ENCODE peak calls at places on chromosomes 6 and 20, in five cellular contexts. R is cardiac muscle cell, W is fibroblast of the aortic adventitia, P is fibroblast of pulmonary artery, U is brain microvascular endothelial cell. S is an unnamed sample.
A peak's percentile ranks its signal among the peaks of the same experiment; 100 is the strongest.

GRCh38 chr6:41964201-41964887 is 22.7 kb upstream of the CCND3 start:
- DNase-seq in R (no peak), P (no peak), W (no peak), U (no peak), S (no peak)

GRCh38 chr6:53192590-53193232 is 44.1 kb upstream of the GCM1 start:
- DNase-seq in U (no peak), R (peak; percentile 13), W (no peak), P (peak; percentile 12), S (no peak)

GRCh38 chr6:2999005-2999620 is 581 bp upstream of the NQO2 start:
- DNase-seq in W (peak; percentile 66), P (peak; percentile 79), U (peak; percentile 79), R (peak; percentile 83), S (peak; percentile 96)

GRCh38 chr6:129253731-129254130 is 370.8 kb downstream of the LAMA2 start:
- DNase-seq in U (no peak), R (no peak), P (no peak), W (no peak), S (no peak)

GRCh38 chr6:160519603-160520042 is 144.5 kb downstream of the LPA start:
- DNase-seq in U (no peak), W (no peak), P (peak; percentile 79), R (no peak), S (no peak)

GRCh38 chr6:96156425-96156824 is 140.7 kb downstream of the FUT9 start:
- DNase-seq in W (no peak), U (no peak), P (no peak), R (no peak), S (no peak)

GRCh38 chr6:106702451-106703110 is 73.2 kb downstream of the QRSL1 start:
- DNase-seq in W (no peak), U (no peak), R (no peak), P (no peak), S (no peak)

GRCh38 chr6:44655368-44656342 is 268.1 kb downstream of the CDC5L start:
- DNase-seq in U (peak; percentile 54), W (peak; percentile 67), P (peak; percentile 83), R (peak; percentile 89), S (peak; percentile 77)

GRCh38 chr6:92521553-92521952 is 897.8 kb downstream of the EPHA7 start:
- DNase-seq in P (peak; percentile 10), R (no peak), U (no peak), W (no peak), S (no peak)

GRCh38 chr6:124193132-124193531 is 389.5 kb downstream of the NKAIN2 start:
- DNase-seq in P (no peak), W (no peak), R (no peak), U (no peak), S (no peak)

GRCh38 chr20:53547664-53548239 is 45.9 kb downstream of the ZNF217 start:
- DNase-seq in U (peak; percentile 48), R (peak; percentile 83), W (peak; percentile 81), P (peak; percentile 84), S (peak; percentile 74)

GRCh38 chr6:44073612-44074382 is 53.5 kb downstream of the MRPL14 start:
- DNase-seq in U (no peak), R (no peak), W (peak; percentile 58), P (peak; percentile 14), S (peak; percentile 57)

GRCh38 chr20:48945840-48946514 is 24.5 kb downstream of the ARFGEF2 start:
- DNase-seq in W (no peak), P (peak; percentile 24), U (no peak), R (no peak), S (peak; percentile 25)

GRCh38 chr20:33209789-33210188 is 7.4 kb upstream of the BPIFA3 start:
- DNase-seq in U (peak; percentile 11), R (peak; percentile 75), P (peak; percentile 66), W (peak; percentile 61), S (peak; percentile 49)

GRCh38 chr6:170162011-170162770 is 128.7 kb downstream of the DLL1 start:
- DNase-seq in P (no peak), R (no peak), W (no peak), U (no peak), S (no peak)

GRCh38 chr6:170160628-170161611 is 130.0 kb downstream of the DLL1 start:
- DNase-seq in P (no peak), R (no peak), U (no peak), W (no peak), S (no peak)

GRCh38 chr6:170159040-170159965 is 131.6 kb downstream of the DLL1 start:
- DNase-seq in U (no peak), R (no peak), P (no peak), W (no peak), S (no peak)

GRCh38 chr6:170158296-170159039 is 132.4 kb downstream of the DLL1 start:
- DNase-seq in R (no peak), U (no peak), P (no peak), W (no peak), S (no peak)

GRCh38 chr6:170160031-170160627 is 130.7 kb downstream of the DLL1 start:
- DNase-seq in R (no peak), U (no peak), W (no peak), P (no peak), S (no peak)
- H3K4me3 ChIP-seq in R (no peak overlapping the region), U (no peak overlapping the region), W (no peak overlapping the region), P (no peak overlapping the region), S (no peak overlapping the region)

GRCh38 chr20:37188787-37189186 is 9.4 kb upstream of the MROH8 start:
- DNase-seq in R (no peak), U (no peak), W (no peak), P (no peak), S (no peak)

GRCh38 chr20:37189617-37190016 is 10.3 kb upstream of the MROH8 start:
- DNase-seq in R (no peak), U (no peak), W (no peak), P (no peak), S (no peak)

GRCh38 chr20:37179671-37180524 is 550 bp upstream of the MROH8 start:
- DNase-seq in P (peak; percentile 33), W (peak; percentile 40), U (peak; percentile 46), R (peak; percentile 25), S (peak; percentile 79)

GRCh38 chr20:37190354-37190753 is 11.0 kb upstream of the MROH8 start:
- DNase-seq in U (no peak), P (no peak), R (no peak), W (no peak), S (no peak)

DNA sequence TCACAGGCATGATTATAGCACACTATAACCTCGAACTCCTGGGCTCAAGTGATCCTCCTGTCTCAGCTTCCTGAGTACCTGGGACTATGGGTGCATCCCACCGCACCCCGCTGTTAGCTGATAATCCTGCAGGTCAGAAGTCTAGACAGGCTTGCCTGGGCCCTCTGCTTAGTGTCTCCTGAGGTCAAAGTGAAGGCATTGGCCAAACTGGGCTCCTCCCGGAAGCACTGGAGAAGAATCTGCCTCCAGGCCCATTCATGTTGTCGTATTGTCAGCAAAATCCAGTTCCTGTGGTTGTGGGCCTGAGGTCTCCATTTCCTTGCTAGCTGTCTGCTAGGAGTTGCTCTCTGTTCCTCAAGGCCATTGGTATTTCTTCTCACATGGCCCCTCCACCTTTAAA is 6.3 kb upstream of the MROH8 start:
- DNase-seq in P (no peak), W (no peak), U (no peak), R (no peak), S (no peak)
- H3K4me3 ChIP-seq in P (no peak overlapping the region), W (no peak overlapping the region), U (no peak overlapping the region), R (no peak overlapping the region), S (no peak overlapping the region)

GRCh38 chr20:58893355-58894151 is 41.0 kb downstream of the GNAS start:
- DNase-seq in R (no peak), U (no peak), P (no peak), W (no peak), S (peak; percentile 48)

GRCh38 chr20:58895796-58896180 is 43.3 kb downstream of the GNAS start:
- DNase-seq in W (no peak), U (no peak), P (no peak), R (no peak), S (no peak)

GRCh38 chr20:58895099-58895795 is 42.7 kb downstream of the GNAS start:
- DNase-seq in P (no peak), U (no peak), R (no peak), W (no peak), S (no peak)

GRCh38 chr20:58892932-58893224 is 40.4 kb downstream of the GNAS start:
- DNase-seq in P (no peak), R (no peak), U (no peak), W (no peak), S (no peak)

GRCh38 chr20:58894652-58895051 is 42.1 kb downstream of the GNAS start:
- DNase-seq in U (no peak), W (no peak), R (no peak), P (no peak), S (no peak)
- H3K4me3 ChIP-seq in U (no peak overlapping the region), W (peak overlapping the region; percentile 47), R (peak overlapping the region; percentile 95), P (peak overlapping the region; percentile 80), S (no peak overlapping the region)

GRCh38 chr6:26312096-26312463 is 52.9 kb upstream of the BTN3A2 start:
- DNase-seq in U (no peak), W (no peak), R (peak; percentile 31), P (peak; percentile 38), S (peak; percentile 41)
- H3K4me3 ChIP-seq in U (peak overlapping the region; percentile 64), W (peak overlapping the region; percentile 38), R (peak overlapping the region; percentile 62), P (peak overlapping the region; percentile 62), S (peak overlapping the region; percentile 66)

GRCh38 chr6:105609375-105609991 is 206.6 kb upstream of the PREP start:
- DNase-seq in U (peak; percentile 86), W (no peak), P (peak; percentile 16), R (no peak), S (no peak)
- H3K4me3 ChIP-seq in U (no peak overlapping the region), W (no peak overlapping the region), P (no peak overlapping the region), R (no peak overlapping the region), S (no peak overlapping the region)

S was measured in fibroblast of mammary gland.